ENCODE peak calls at places on chromosomes 11 and 22, in nine cellular contexts. Y is HuH-7.5; S is activated CD4-positive, alpha-beta T cell treated with anti-CD3 and anti-CD28 coated beads, Interleukin-2, amount 10 ng/mL, durations not matched to agents 7 days and 5 days; E is mucosa of gallbladder; B is HS-27A; C is T1000; I is left ventricle myocardium inferior; Z is H9; A is NCI-H1092 treated with DMSO at 0.1 percent for 48 hours. H is an unnamed sample.

GRCh38 chr22:26906464-26906863 is 249.1 kb downstream of the MIAT start:
- DNase-seq in E (no peak), A (peak; percentile 81), Z (no peak), C (no peak), I (no peak), B (no peak), S (no peak), Y (no peak), H (peak; percentile 10)

GRCh38 chr11:67496113-67496512 is 9.1 kb downstream of the PITPNM1 start:
- DNase-seq in E (no peak), I (no peak), B (no peak), S (no peak), Z (no peak), A (no peak), C (no peak), Y (peak; percentile 56), H (no peak)

GRCh38 chr11:32843544-32843943 is 13.8 kb downstream of the PRRG4 start:
- DNase-seq in A (no peak), C (no peak), E (no peak), Z (no peak), I (no peak), B (no peak), S (no peak), Y (no peak), H (no peak)

GRCh38 chr11:116885951-116886629 is 48.7 kb upstream of the APOA1 start:
- DNase-seq in A (no peak), I (no peak), E (peak; percentile 20), Z (no peak), Y (no peak), B (no peak), S (no peak), C (no peak), H (no peak)

GRCh38 chr11:108635106-108635505 is 29.8 kb upstream of the DDX10 start:
- DNase-seq in C (no peak), I (no peak), Z (no peak), B (no peak), S (no peak), Y (no peak), E (no peak), A (no peak), H (no peak)

GRCh38 chr11:72037554-72038311 is 39.0 kb downstream of the IL18BP start:
- DNase-seq in B (no peak), E (no peak), I (peak; percentile 40), S (no peak), A (no peak), C (no peak), Z (no peak), Y (no peak), H (no peak)

GRCh38 chr22:21042978-21043855 is 2.5 kb upstream of the LRRC74B start:
- DNase-seq in A (no peak), B (no peak), Z (no peak), I (no peak), E (no peak), Y (no peak), S (no peak), C (no peak), H (no peak)

GRCh38 chr22:17201285-17201945 is 17.8 kb downstream of the ADA2 start:
- DNase-seq in I (no peak), Y (peak; percentile 69), C (no peak), Z (no peak), E (peak; percentile 41), A (no peak), S (no peak), B (no peak), H (no peak)

GRCh38 chr11:35553831-35554230 is 28.4 kb upstream of the PAMR1 start:
- DNase-seq in C (peak; percentile 44), Z (no peak), I (no peak), S (no peak), A (no peak), E (no peak), B (peak; percentile 51), Y (no peak), H (no peak)

GRCh38 chr11:67436459-67437081 is 912 bp downstream of the PTPRCAP start:
- DNase-seq in B (no peak), S (peak; percentile 77), Z (peak; percentile 85), I (no peak), Y (peak; percentile 89), A (no peak), E (no peak), C (no peak), H (no peak)

GRCh38 chr22:33049125-33049729 is 9.0 kb downstream of the SYN3 start:
- DNase-seq in E (peak; percentile 71), Y (peak; percentile 61), S (peak; percentile 67), I (peak; percentile 70), B (peak; percentile 9), Z (peak; percentile 79), A (peak; percentile 42), C (no peak), H (no peak)